ENCODE peak calls at places on chromosomes 12 and 14, in nine cellular contexts. N is body of pancreas, H is osteoblast, M is PC-3, O is AG04450, A is Peyer's patch, Z is neural progenitor cell, X is colonic mucosa, L is GM23338. I is an unnamed sample.

GRCh38 chr14:103061482-103061976 is 4.2 kb upstream of the CDC42BPB start:
- DNase-seq in H (no peak), X (no peak), M (no peak), L (no peak), N (no peak), O (no peak), Z (no peak), A (no peak), I (no peak)

GRCh38 chr14:51792819-51793218 is 67.6 kb upstream of the GNG2 start:
- DNase-seq in N (no peak), L (no peak), Z (no peak), X (no peak), M (no peak), A (no peak), H (no peak), O (peak; percentile 73), I (no peak)

GRCh38 chr14:54023027-54023426 is 66.4 kb upstream of the BMP4 start:
- DNase-seq in A (no peak), L (no peak), H (no peak), N (no peak), X (no peak), M (no peak), O (no peak), Z (no peak), I (no peak)

GRCh38 chr12:12273291-12273957 is 6.6 kb upstream of the LRP6 start:
- DNase-seq in H (peak; percentile 80), N (no peak), O (no peak), Z (no peak), A (no peak), L (no peak), X (no peak), M (no peak), I (no peak)

GRCh38 chr12:71551529-71551928 is 111.9 kb downstream of the LGR5 start:
- DNase-seq in M (peak; percentile 44), Z (peak; percentile 25), H (peak; percentile 18), A (no peak), L (peak; percentile 26), N (no peak), O (no peak), X (no peak), I (no peak)

GRCh38 chr12:112961074-112961473 is 17.2 kb upstream of the OAS2 start:
- DNase-seq in H (no peak), X (no peak), A (no peak), N (no peak), O (no peak), Z (no peak), M (no peak), L (no peak), I (no peak)

GRCh38 chr12:12613334-12613733 is 1.7 kb downstream of the CREBL2 start:
- DNase-seq in X (no peak), A (no peak), L (no peak), Z (no peak), N (no peak), O (no peak), H (no peak), M (peak; percentile 27), I (no peak)

GRCh38 chr12:106296179-106296877 is 6.2 kb upstream of the TCP11L2 start:
- DNase-seq in H (peak; percentile 76), L (no peak), M (peak; percentile 98), A (no peak), X (no peak), O (no peak), N (peak; percentile 40), Z (no peak), I (no peak)

GRCh38 chr14:83462759-83463158 is 1929.1 kb upstream of the SEL1L start:
- DNase-seq in L (no peak), A (no peak), Z (no peak), N (no peak), O (no peak), M (no peak), X (no peak), H (no peak), I (no peak)

GRCh38 chr14:52058346-52058745 is 10.5 kb downstream of the NID2 start:
- DNase-seq in A (no peak), N (no peak), O (no peak), Z (no peak), H (no peak), L (no peak), M (no peak), X (no peak), I (no peak)

GRCh38 chr12:9798008-9798619 is 29.2 kb upstream of the KLRF1 start:
- DNase-seq in O (no peak), H (no peak), Z (peak; percentile 82), M (peak; percentile 78), L (peak; percentile 94), A (peak; percentile 63), X (peak; percentile 48), N (peak; percentile 52), I (no peak)

GRCh38 chr12:132812631-132813305 is 15.9 kb downstream of the GOLGA3 start:
- DNase-seq in A (no peak), O (peak; percentile 36), X (no peak), H (peak; percentile 88), Z (no peak), L (no peak), M (peak; percentile 22), N (no peak), I (no peak)

GRCh38 chr12:54019924-54020586 is 8.2 kb upstream of the HOXC6 start:
- DNase-seq in A (no peak), X (no peak), M (no peak), N (no peak), Z (no peak), H (no peak), O (no peak), L (no peak), I (no peak)

GRCh38 chr12:10392394-10392930 is 2.6 kb upstream of the KLRK1 start:
- DNase-seq in Z (no peak), N (peak; percentile 33), H (peak; percentile 50), O (no peak), L (no peak), M (peak; percentile 85), A (peak; percentile 31), X (no peak), I (no peak)

GRCh38 chr14:100582496-100583165 is 4.6 kb downstream of the BEGAIN start:
- DNase-seq in M (no peak), X (no peak), H (peak; percentile 68), Z (no peak), A (no peak), L (no peak), O (no peak), N (no peak), I (no peak)

GRCh38 chr14:73633115-73633514 is 11.7 kb upstream of the DNAL1 start:
- DNase-seq in L (no peak), N (no peak), Z (no peak), X (no peak), H (no peak), A (no peak), O (no peak), M (no peak), I (no peak)

GRCh38 chr14:92421756-92422155 is 91.8 kb upstream of the RIN3 start:
- DNase-seq in O (no peak), M (no peak), N (no peak), A (no peak), L (no peak), Z (no peak), X (no peak), H (no peak), I (no peak)

GRCh38 chr12:121441555-121441954 is 41.6 kb downstream of the RNF34 start:
- DNase-seq in H (no peak), Z (no peak), M (peak; percentile 55), O (no peak), X (peak; percentile 43), A (no peak), N (no peak), L (peak; percentile 62), I (no peak)
- TF ChIP-seq CTCF in H (no peak), Z (no peak), M (peak; percentile 60), O (peak; percentile 9), X (no peak), A (no peak), N (no peak), L (peak; percentile 63), I (no peak)

DNA sequence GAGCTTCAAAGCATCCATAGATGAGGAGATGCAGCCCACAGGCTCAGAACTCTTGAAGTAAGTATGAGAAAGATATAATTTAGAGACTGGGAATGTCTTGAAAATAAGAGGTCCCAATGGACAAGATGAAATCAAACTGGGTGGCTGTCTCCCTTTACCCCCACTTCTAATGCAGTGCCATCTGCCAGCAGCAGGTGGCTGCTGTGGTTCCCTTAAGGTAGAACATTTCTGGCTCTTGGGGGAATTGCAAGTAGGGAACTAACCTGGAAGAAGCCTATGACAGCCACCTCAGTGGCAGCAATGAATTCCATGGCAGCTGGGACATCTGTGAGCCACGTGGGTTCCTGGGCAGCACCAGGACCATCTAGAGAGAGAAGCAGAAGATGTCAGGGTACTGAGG is 648 bp downstream of the ERP27 start:
- DNase-seq in A (no peak), O (no peak), Z (no peak), L (peak; percentile 45), X (no peak), H (no peak), N (peak; percentile 32), M (peak; percentile 27), I (no peak)
- TF ChIP-seq CTCF in A (no peak), O (peak; percentile 23), Z (no peak), L (peak; percentile 49), X (no peak), H (peak; percentile 21), N (peak; percentile 4), M (peak; percentile 35), I (no peak)

GRCh38 chr14:68664225-68664681 is 128.6 kb downstream of the ZFP36L1 start:
- DNase-seq in X (no peak), M (no peak), O (no peak), Z (no peak), N (no peak), A (no peak), L (no peak), H (no peak), I (no peak)
- TF ChIP-seq CTCF in X (no peak), M (no peak), O (no peak), Z (no peak), N (no peak), A (no peak), L (peak; percentile 38), H (peak; percentile 12), I (no peak)

GRCh38 chr12:110597885-110598284 is 14.8 kb upstream of the PPTC7 start:
- DNase-seq in L (no peak), Z (no peak), X (no peak), A (no peak), M (no peak), H (no peak), O (no peak), N (no peak), I (no peak)

GRCh38 chr12:110606253-110606611 is 7.7 kb upstream of the TCTN1 start:
- DNase-seq in X (no peak), A (no peak), O (no peak), H (peak; percentile 32), M (no peak), Z (no peak), N (no peak), L (no peak), I (no peak)

GRCh38 chr12:110599334-110599733 is 14.6 kb upstream of the TCTN1 start:
- DNase-seq in Z (no peak), M (no peak), N (no peak), X (no peak), H (no peak), A (no peak), L (no peak), O (no peak), I (no peak)

DNA sequence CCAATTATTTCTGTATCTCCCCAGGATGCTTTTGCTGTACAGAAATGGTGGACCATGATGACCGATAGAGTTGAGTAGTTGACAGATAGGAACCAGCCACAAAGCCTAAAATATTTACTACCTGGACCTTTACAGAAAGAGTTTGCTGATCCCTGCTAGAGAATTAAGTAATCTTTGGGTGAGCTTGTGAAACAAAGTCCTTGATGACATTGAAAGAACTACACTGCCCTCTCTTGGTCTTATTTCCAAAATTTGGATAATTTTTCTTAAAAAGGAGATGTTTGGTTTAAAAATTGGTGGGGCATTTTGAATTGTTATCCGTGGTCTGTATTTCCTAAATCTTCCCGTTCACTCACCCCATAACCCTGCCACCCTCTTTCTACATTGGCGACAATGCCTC is 13.7 kb upstream of the TCTN1 start:
- DNase-seq in L (peak; percentile 58), M (peak; percentile 89), H (peak; percentile 81), Z (no peak), A (no peak), N (no peak), X (no peak), O (no peak), I (no peak)
- TF ChIP-seq CTCF in L (peak; percentile 54), M (peak; percentile 85), H (peak; percentile 47), Z (peak; percentile 38), A (peak; percentile 12), N (peak; percentile 14), X (peak; percentile 34), O (peak; percentile 49), I (peak; percentile 25)

I was measured in mesothelial cell of epicardium.